ENCODE peak calls at places on chromosome 13, in nine cellular contexts. E, C, U, I, H, N, R, J and F are unnamed samples.

GRCh38 chr13:108797354-108797753 is 167.9 kb downstream of the MYO16 start:
- DNase-seq in R (no peak), C (no peak), H (no peak), N (no peak), I (no peak), E (no peak), U (no peak), J (no peak), F (no peak)

GRCh38 chr13:109163052-109163413 is 533.6 kb downstream of the MYO16 start:
- DNase-seq in C (no peak), J (no peak), U (no peak), E (no peak), H (no peak), I (no peak), N (no peak), R (no peak), F (no peak)

GRCh38 chr13:66693656-66694055 is 536.5 kb downstream of the PCDH9 start:
- DNase-seq in C (no peak), R (no peak), H (no peak), U (no peak), N (no peak), E (peak; percentile 17), I (no peak), J (no peak), F (no peak)

GRCh38 chr13:98681017-98681416 is 71.5 kb downstream of the SLC15A1 start:
- DNase-seq in I (no peak), C (no peak), H (no peak), R (no peak), E (no peak), N (no peak), U (no peak), J (no peak), F (no peak)

GRCh38 chr13:52001120-52001731 is 10.0 kb downstream of the ATP7B start:
- DNase-seq in R (no peak), C (no peak), N (no peak), J (no peak), E (no peak), I (no peak), H (no peak), U (no peak), F (no peak)

GRCh38 chr13:113417836-113418721 is 35.2 kb downstream of the ADPRHL1 start:
- DNase-seq in R (no peak), U (no peak), I (no peak), N (no peak), J (no peak), H (no peak), E (no peak), C (no peak), F (no peak)

GRCh38 chr13:98509271-98510155 is 67.4 kb downstream of the STK24 start:
- DNase-seq in N (no peak), J (peak; percentile 41), R (no peak), C (peak; percentile 31), U (no peak), H (no peak), I (no peak), E (no peak), F (peak; percentile 91)

GRCh38 chr13:35729926-35730627 is 253.6 kb upstream of the MAB21L1 start:
- DNase-seq in I (no peak), H (no peak), E (no peak), N (no peak), R (no peak), C (no peak), U (no peak), J (no peak), F (no peak)

GRCh38 chr13:104586010-104586746 is 1520.0 kb upstream of the SLC10A2 start:
- DNase-seq in R (no peak), C (no peak), H (no peak), J (no peak), N (no peak), U (no peak), I (no peak), E (no peak), F (no peak)

GRCh38 chr13:73090116-73090811 is 31.5 kb downstream of the KLF5 start:
- DNase-seq in H (no peak), C (no peak), E (no peak), J (peak; percentile 1), R (no peak), U (no peak), N (no peak), I (no peak), F (no peak)

GRCh38 chr13:109344552-109345157 is 441.7 kb downstream of the IRS2 start:
- DNase-seq in J (no peak), R (no peak), H (no peak), C (no peak), U (no peak), E (no peak), I (no peak), N (no peak), F (no peak)

GRCh38 chr13:100363351-100363750 is 225.2 kb downstream of the GGACT start:
- DNase-seq in E (no peak), C (no peak), I (no peak), R (no peak), N (no peak), J (no peak), U (no peak), H (no peak), F (no peak)

GRCh38 chr13:77333521-77334083 is 6.7 kb upstream of the MYCBP2 start:
- DNase-seq in N (no peak), J (no peak), I (no peak), C (no peak), R (no peak), H (no peak), U (no peak), E (no peak), F (no peak)

GRCh38 chr13:103931885-103932284 is 865.7 kb upstream of the SLC10A2 start:
- DNase-seq in C (no peak), N (no peak), H (no peak), U (no peak), E (no peak), R (no peak), I (no peak), J (no peak), F (no peak)

GRCh38 chr13:75752848-75753247 is 116.7 kb downstream of the LMO7 start:
- DNase-seq in I (no peak), R (no peak), E (no peak), U (no peak), J (no peak), H (no peak), C (no peak), N (no peak), F (no peak)

GRCh38 chr13:26867451-26868067 is 107.0 kb upstream of the GPR12 start:
- DNase-seq in C (no peak), I (no peak), U (no peak), J (no peak), H (no peak), E (no peak), N (no peak), R (no peak), F (no peak)

GRCh38 chr13:39484506-39485313 is 118.3 kb downstream of the LHFPL6 start:
- DNase-seq in J (no peak), E (no peak), C (no peak), H (no peak), I (no peak), N (no peak), U (no peak), R (no peak), F (no peak)

GRCh38 chr13:48731957-48732569 is 78.3 kb downstream of the CYSLTR2 start:
- DNase-seq in E (no peak), R (peak; percentile 57), C (no peak), N (no peak), H (peak; percentile 89), J (peak; percentile 58), U (peak; percentile 23), I (peak; percentile 68), F (peak; percentile 54)

GRCh38 chr13:63336549-63336948 is 1920.9 kb upstream of the PCDH20 start:
- DNase-seq in J (no peak), I (no peak), R (no peak), C (no peak), H (no peak), N (no peak), U (no peak), E (no peak), F (no peak)

GRCh38 chr13:110239280-110240120 is 67.5 kb downstream of the COL4A1 start:
- DNase-seq in J (no peak), U (no peak), H (no peak), E (no peak), N (no peak), R (no peak), I (no peak), C (no peak), F (no peak)